ENCODE peak calls at places on chromosome 15, in six cellular contexts. A, X, M, U, F and N are unnamed samples. For H3K4me1 and H3K27me3, the result is how much of the 10 kb centered on the place peaks cover.

GRCh38 chr15:66941231-66941711 is 124.1 kb upstream of the SMAD3 start:
- DNase-seq in A (no peak), X (no peak), F (no peak), M (no peak), U (no peak), N (peak)

GRCh38 chr15:72168131-72168825 is 29.3 kb downstream of the GRAMD2A start:
- DNase-seq in A (no peak), U (no peak), F (no peak), M (no peak), X (no peak), N (no peak)

GRCh38 chr15:89971592-89971997 is 29.5 kb upstream of the ZNF710 start:
- DNase-seq in A (peak), M (peak), U (peak), F (peak), X (peak), N (no peak)

GRCh38 chr15:81047948-81048347 is 47.2 kb downstream of the TLNRD1 start:
- DNase-seq in X (no peak), M (no peak), A (no peak), F (no peak), U (no peak), N (no peak)

GRCh38 chr15:51629612-51630011 is 7.0 kb upstream of the DMXL2 start:
- DNase-seq in X (no peak), M (no peak), A (no peak), U (no peak), F (no peak), N (no peak)

GRCh38 chr15:45314960-45315359 is 62.9 kb downstream of the SLC28A2 start:
- DNase-seq in A (no peak), F (no peak), U (no peak), X (no peak), M (no peak), N (no peak)

GRCh38 chr15:61849446-61849845 is 210.8 kb downstream of the VPS13C start:
- DNase-seq in X (no peak), F (no peak), M (no peak), U (no peak), A (no peak), N (no peak)

GRCh38 chr15:31435891-31436628 is 109.4 kb downstream of the KLF13 start:
- DNase-seq in X (peak), A (no peak), F (peak), M (peak), U (no peak), N (peak)

GRCh38 chr15:51341366-51342248 is at the start of gene GLDN:
- DNase-seq in M (peak), F (no peak), A (no peak), X (peak), U (peak), N (peak)

GRCh38 chr15:75081150-75081549 is 57.8 kb downstream of the PPCDC start:
- DNase-seq in F (no peak), M (no peak), U (no peak), A (no peak), X (no peak), N (no peak)

GRCh38 chr15:76340198-76340801 is 3.7 kb downstream of the ISL2 start:
- DNase-seq in F (no peak), U (no peak), M (no peak), X (peak), A (no peak), N (peak)

GRCh38 chr15:22895465-22896190 is 57.2 kb downstream of the NIPA2 start:
- DNase-seq in X (no peak), M (peak), A (no peak), U (no peak), F (no peak), N (no peak)

GRCh38 chr15:70770863-70771262 is 7.5 kb upstream of the UACA start:
- DNase-seq in F (no peak), X (no peak), M (no peak), U (no peak), A (no peak), N (no peak)

GRCh38 chr15:52247032-52247431 is 48.6 kb downstream of the MYO5C start:
- DNase-seq in X (no peak), F (no peak), U (no peak), A (no peak), M (no peak), N (no peak)

GRCh38 chr15:55322452-55322851 is 3.4 kb downstream of the PIGB start:
- DNase-seq in M (no peak), U (no peak), A (no peak), X (no peak), F (no peak), N (no peak)

GRCh38 chr15:90201150-90201943 is at the start of gene SEMA4B:
- DNase-seq in F (peak), M (peak), U (peak), A (peak), X (peak), N (peak)

GRCh38 chr15:67548862-67549651 is 6.6 kb downstream of the MAP2K5 start:
- DNase-seq in X (no peak), F (no peak), M (peak), A (no peak), U (no peak), N (no peak)

GRCh38 chr15:75131269-75131643 is 70.4 kb upstream of the C15orf39 start:
- DNase-seq in A (no peak), U (no peak), F (no peak), M (no peak), X (no peak), N (no peak)

GRCh38 chr15:66822106-66822505 is 120.1 kb downstream of the SMAD6 start:
- DNase-seq in X (no peak), A (no peak), F (no peak), U (no peak), M (no peak), N (no peak)

GRCh38 chr15:72105111-72105510 is 12.8 kb downstream of the MYO9A start:
- DNase-seq in M (no peak), X (no peak), F (no peak), A (no peak), U (no peak), N (no peak)

GRCh38 chr15:25091421-25092158 is 136.8 kb downstream of the SNRPN start:
- DNase-seq in F (no peak), A (no peak), U (no peak), X (no peak), M (no peak), N (no peak)

GRCh38 chr15:90086868-90087268 is 15.4 kb downstream of the IDH2 start:
- DNase-seq in U (no peak), F (peak), A (no peak), M (peak), X (peak), N (no peak)

GRCh38 chr15:84886984-84887299 is 2.5 kb downstream of the SLC28A1 start:
- DNase-seq in F (no peak), A (no peak), X (no peak), U (no peak), M (no peak), N (no peak)

GRCh38 chr15:59166156-59166555 is 40.5 kb upstream of the LDHAL6B start:
- DNase-seq in U (no peak), A (no peak), X (no peak), M (no peak), F (no peak), N (no peak)

GRCh38 chr15:59168536-59168935 is 38.1 kb upstream of the LDHAL6B start:
- DNase-seq in U (no peak), F (no peak), X (no peak), M (no peak), A (no peak), N (no peak)

GRCh38 chr15:59169337-59169736 is 37.3 kb upstream of the LDHAL6B start:
- DNase-seq in M (no peak), F (no peak), U (no peak), A (no peak), X (no peak), N (no peak)

GRCh38 chr15:59166601-59167265 is 39.9 kb upstream of the LDHAL6B start:
- DNase-seq in A (no peak), M (no peak), X (no peak), F (no peak), U (no peak), N (no peak)

GRCh38 chr15:59165726-59166125 is 40.9 kb upstream of the LDHAL6B start:
- DNase-seq in A (no peak), U (no peak), X (no peak), F (no peak), M (no peak), N (no peak)
- H3K4me1 ChIP-seq in A (under half), U (under half), X (under half), F (under half), M (under half), N (under half)

DNA sequence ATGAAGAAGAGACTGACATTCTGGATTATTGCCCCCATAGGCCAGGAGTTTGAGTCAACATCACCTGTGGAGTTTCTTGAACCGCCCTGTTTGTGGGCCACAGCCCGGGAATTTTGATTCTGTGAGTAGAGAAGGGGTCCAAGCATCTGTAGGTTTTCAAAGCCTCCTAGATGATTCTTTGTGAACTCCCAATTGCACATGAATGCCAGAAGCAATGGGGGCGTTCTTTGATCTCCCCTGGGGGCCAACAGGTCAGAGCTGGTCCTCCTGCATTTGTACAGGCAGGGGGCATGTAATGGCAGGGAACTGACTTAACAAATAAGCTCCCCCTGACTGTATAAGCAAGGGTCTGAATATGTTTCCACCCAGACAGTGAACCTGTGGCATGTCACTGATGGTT is 260.3 kb downstream of the SLCO3A1 start:
- DNase-seq in X (no peak), U (no peak), F (no peak), M (no peak), A (no peak), N (no peak)
- H3K27me3 ChIP-seq in X (under half), U (under half), F (under half), M (under half), A (under half), N (under half)

DNA sequence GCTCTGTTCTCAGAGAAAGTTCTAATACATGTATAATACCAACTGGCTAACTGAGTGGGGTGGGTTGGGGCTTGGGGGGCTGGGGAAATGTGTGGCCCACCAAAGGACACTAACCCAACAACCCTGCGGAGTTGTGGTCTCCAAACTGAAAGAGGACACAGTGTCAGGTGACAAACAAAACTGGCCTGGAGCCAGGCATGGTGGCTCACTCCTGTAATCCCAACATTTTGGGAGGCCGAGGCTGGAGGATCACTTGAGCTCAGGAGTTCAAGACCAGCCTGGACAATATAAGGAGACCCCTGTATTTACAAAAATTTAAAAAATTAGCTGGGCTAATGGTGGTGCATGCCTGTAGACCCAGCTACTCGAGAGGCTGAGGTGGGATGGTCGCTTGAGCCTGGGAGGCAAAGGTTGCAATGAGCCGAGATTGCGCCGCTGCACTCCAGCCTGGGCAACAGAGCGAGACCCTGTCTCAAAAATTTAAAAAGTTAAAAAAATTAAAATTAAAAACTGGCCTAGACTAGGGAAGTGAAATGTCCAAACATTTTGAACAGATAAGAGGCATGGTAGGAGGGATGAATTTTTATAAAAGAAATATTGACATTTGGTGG is 31.7 kb upstream of the SRP14 start:
- DNase-seq in X (no peak), U (no peak), F (no peak), A (no peak), M (no peak), N (no peak)
- H3K27ac ChIP-seq in X (no peak), U (no peak), F (no peak), A (no peak), M (no peak), N (peak)

DNA sequence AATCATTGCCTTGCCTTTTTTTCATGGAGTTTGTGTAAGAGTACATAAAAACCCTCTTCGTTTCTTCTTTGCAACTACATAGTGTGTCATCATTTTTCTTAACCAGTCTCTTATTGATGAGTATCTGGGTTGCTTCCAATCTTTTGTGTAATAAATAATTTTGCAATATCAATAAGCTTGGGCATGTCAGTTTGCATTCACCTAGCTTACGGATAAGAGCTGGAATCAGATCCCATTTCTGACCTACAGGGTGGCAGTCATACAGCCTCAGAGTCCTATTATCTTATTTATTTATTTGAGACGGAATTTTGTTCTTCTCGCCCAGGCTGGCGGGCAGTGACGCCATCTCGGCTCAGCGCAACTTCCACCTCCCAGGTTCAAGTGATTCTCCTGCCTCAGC is 18.3 kb downstream of the ANP32A start:
- DNase-seq in U (no peak), X (no peak), F (no peak), A (no peak), M (no peak), N (no peak)
- H3K4me1 ChIP-seq in U (under half), X (under half), F (under half), A (under half), M (under half), N (under half)

GRCh38 chr15:78623786-78624497 is 3.1 kb upstream of the CHRNA3 start:
- DNase-seq in F (no peak), M (no peak), A (no peak), X (no peak), U (no peak), N (no peak)

GRCh38 chr15:78620839-78621421 is at the start of gene CHRNA3:
- DNase-seq in U (no peak), M (no peak), F (peak), A (no peak), X (no peak), N (peak)

GRCh38 chr15:78619022-78619950 is 1.5 kb downstream of the CHRNA3 start:
- DNase-seq in A (no peak), U (no peak), F (no peak), X (no peak), M (no peak), N (no peak)

GRCh38 chr15:78620021-78620838 is 566 bp downstream of the CHRNA3 start:
- DNase-seq in U (no peak), A (no peak), F (peak), X (no peak), M (no peak), N (no peak)

DNA sequence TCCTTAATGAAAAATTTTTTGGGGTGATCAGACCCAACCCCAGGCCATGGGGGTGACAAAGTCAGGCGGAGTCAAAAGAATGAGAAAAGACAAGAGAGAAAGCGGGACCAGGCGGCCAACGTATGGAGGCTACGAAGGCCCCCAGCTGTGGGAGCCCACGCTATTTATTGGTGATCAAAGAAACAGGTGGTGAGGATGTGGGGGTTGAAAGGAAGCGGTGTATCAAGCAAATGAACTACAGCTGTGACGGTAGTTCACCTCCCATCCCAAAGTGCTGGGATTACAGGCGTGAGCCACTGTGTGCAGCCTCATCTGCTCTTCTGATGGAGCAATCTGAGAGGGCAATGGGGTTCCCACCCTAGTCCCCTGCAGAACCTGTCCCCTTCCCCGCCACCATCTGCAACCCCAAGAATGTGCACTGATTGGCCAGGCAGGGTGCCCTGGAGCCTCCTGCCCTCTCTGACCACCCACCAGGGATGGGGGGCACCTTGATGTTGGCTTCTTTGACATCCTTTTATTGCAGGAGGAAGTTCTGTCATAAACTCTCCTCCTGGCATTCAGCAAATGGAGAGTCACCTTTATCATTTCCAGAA is 1.1 kb upstream of the CHRNA3 start:
- DNase-seq in U (no peak), X (no peak), M (no peak), F (no peak), A (no peak), N (no peak)
- H3K27me3 ChIP-seq in U (under half), X (under half), M (under half), F (under half), A (under half), N (under half)

DNA sequence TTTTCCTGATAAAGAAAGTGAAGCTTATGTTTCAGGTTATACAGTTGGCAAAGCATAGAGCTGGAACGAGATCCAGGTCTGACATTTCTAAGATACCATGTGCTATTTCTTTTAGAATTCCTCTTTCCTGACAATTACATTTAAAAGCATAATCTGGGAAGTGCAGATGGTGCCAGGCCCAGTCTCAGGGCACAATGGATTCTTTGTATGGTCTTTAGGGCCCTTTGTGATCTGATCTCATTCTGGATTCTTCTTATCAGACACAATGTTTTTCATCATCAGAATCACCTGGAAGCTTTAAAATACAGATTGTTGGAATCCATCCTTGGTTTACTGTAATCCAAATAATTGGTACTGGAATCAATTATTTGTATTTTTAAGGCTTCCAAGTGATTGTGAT is 18.6 kb upstream of the GLCE start:
- DNase-seq in F (no peak), U (no peak), M (no peak), A (no peak), X (no peak), N (no peak)
- H3K27ac ChIP-seq in F (no peak), U (no peak), M (no peak), A (no peak), X (no peak), N (no peak)

DNA sequence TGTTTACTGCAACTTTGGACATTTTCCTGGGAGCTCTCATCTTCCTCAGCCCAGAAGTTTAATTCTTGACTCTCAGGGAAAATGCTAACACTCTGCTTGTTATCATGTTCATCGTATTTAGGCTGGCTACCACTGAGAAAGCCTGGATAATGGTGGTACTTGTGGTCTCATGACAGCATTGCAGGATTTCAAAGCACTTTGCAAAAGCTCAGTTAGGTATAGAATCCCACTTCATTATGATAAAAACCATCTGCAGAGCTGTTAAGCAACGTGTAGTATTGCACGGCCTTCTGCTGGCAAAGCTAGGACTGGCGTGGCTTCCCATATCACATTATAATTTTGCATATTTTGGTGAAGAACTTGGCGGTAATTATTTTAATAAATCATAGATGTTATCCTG is 8.9 kb downstream of the RAB8B start:
- DNase-seq in F (no peak), X (no peak), A (no peak), U (no peak), M (no peak), N (no peak)
- H3K4me1 ChIP-seq in F (half or more), X (under half), A (under half), U (under half), M (under half), N (under half)

GRCh38 chr15:48281674-48282073 is 49.6 kb upstream of the DUT start:
- DNase-seq in A (no peak), X (no peak), U (no peak), M (no peak), F (no peak), N (no peak)

GRCh38 chr15:48279608-48280007 is 51.6 kb upstream of the DUT start:
- DNase-seq in U (no peak), F (no peak), X (no peak), A (no peak), M (no peak), N (no peak)

GRCh38 chr15:48285329-48286214 is 45.7 kb upstream of the DUT start:
- DNase-seq in A (peak), M (peak), X (no peak), U (peak), F (peak), N (peak)

GRCh38 chr15:48283361-48284157 is 47.7 kb upstream of the DUT start:
- DNase-seq in X (no peak), M (no peak), F (no peak), A (no peak), U (no peak), N (no peak)

DNA sequence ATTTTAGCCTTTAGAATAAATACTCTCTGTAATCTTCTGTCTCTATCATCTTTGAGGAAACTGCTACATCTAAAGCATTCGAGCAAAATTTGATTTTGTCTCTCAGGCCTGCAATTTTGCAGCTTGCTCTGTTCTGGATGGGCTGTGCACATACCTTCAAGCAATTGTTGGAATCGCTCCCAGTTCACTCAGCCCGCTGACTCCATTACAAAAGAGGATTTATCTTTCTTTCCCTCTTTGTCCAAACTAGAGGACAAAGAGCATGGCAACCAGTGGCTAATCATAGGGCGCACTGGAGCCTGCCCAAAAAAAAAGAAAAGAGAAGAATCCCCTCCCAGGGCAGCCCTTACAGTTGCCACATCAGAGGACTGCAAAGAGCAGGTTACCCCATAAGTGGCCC is 49.0 kb upstream of the DUT start:
- DNase-seq in F (no peak), M (no peak), A (no peak), X (no peak), U (no peak), N (no peak)
- H3K27me3 ChIP-seq in F (under half), M (under half), A (under half), X (under half), U (under half), N (under half)

GRCh38 chr15:73927003-73927475 is 777 bp downstream of the LOXL1 start:
- DNase-seq in M (peak), U (peak), A (peak), X (peak), F (peak), N (peak)
- H3K27ac ChIP-seq in M (peak), U (peak), A (peak), X (peak), F (peak), N (peak)